ENCODE peak calls at places on chromosomes 3 and 15, in five cellular contexts. Y is brain microvascular endothelial cell, K is coronary artery, O is heart right ventricle, W is pulmonary artery endothelial cell. Z is an unnamed sample.

GRCh38 chr3:127206611-127207516 is 13.9 kb downstream of the PRR23E start:
- DNase-seq in Y (no peak), K (peak; percentile 54), O (no peak), W (no peak), Z (peak; percentile 43)

GRCh38 chr15:89101302-89102191 is 13.3 kb downstream of the ABHD2 start:
- DNase-seq in Y (peak; percentile 96), K (peak; percentile 96), O (peak; percentile 54), W (peak; percentile 88), Z (peak; percentile 91)

GRCh38 chr15:34076785-34077184 is 24.9 kb downstream of the EMC7 start:
- DNase-seq in Y (no peak), K (no peak), O (no peak), W (no peak), Z (no peak)

GRCh38 chr3:128784228-128784627 is 58.2 kb downstream of the RAB7A start:
- DNase-seq in Y (no peak), K (no peak), O (peak; percentile 44), W (no peak), Z (no peak)

GRCh38 chr15:42344763-42345162 is 14.5 kb upstream of the CAPN3 start:
- DNase-seq in Y (peak; percentile 34), K (no peak), O (no peak), W (peak; percentile 11), Z (no peak)

GRCh38 chr3:50657816-50658215 is 16.9 kb upstream of the DOCK3 start:
- DNase-seq in Y (no peak), K (peak; percentile 38), O (no peak), W (no peak), Z (no peak)

GRCh38 chr3:84265768-84266167 is 693.0 kb upstream of the CADM2 start:
- DNase-seq in Y (no peak), K (no peak), O (no peak), W (no peak), Z (no peak)

GRCh38 chr3:4417449-4417848 is 49.6 kb downstream of the SUMF1 start:
- DNase-seq in Y (peak; percentile 74), K (no peak), O (no peak), W (no peak), Z (no peak)

GRCh38 chr3:112987710-112988334 is 3.0 kb upstream of the GTPBP8 start:
- DNase-seq in Y (no peak), K (no peak), O (no peak), W (no peak), Z (no peak)

GRCh38 chr3:194285024-194285858 is 65.9 kb downstream of the CPN2 start:
- DNase-seq in Y (no peak), K (peak; percentile 46), O (no peak), W (no peak), Z (no peak)

GRCh38 chr3:84967767-84968581 is 9.2 kb downstream of the CADM2 start:
- DNase-seq in Y (no peak), K (no peak), O (no peak), W (no peak), Z (no peak)

GRCh38 chr3:50102558-50102957 is 13.8 kb downstream of the RBM5 start:
- DNase-seq in Y (no peak), K (no peak), O (no peak), W (no peak), Z (no peak)

GRCh38 chr3:190366145-190366544 is 21.8 kb upstream of the CLDN16 start:
- DNase-seq in Y (no peak), K (no peak), O (no peak), W (no peak), Z (no peak)

GRCh38 chr3:114104414-114104813 is 47.9 kb downstream of the QTRT2 start:
- DNase-seq in Y (peak; percentile 39), K (no peak), O (no peak), W (no peak), Z (no peak)

GRCh38 chr3:116065496-116065895 is 379.8 kb downstream of the LSAMP start:
- DNase-seq in Y (no peak), K (no peak), O (no peak), W (no peak), Z (no peak)

GRCh38 chr3:11582123-11582968 is 61.4 kb downstream of the VGLL4 start:
- DNase-seq in Y (peak; percentile 66), K (peak; percentile 85), O (peak; percentile 60), W (peak; percentile 48), Z (peak; percentile 85)

GRCh38 chr3:48563382-48563918 is at the start of gene UCN2:
- DNase-seq in Y (peak; percentile 49), K (no peak), O (no peak), W (no peak), Z (no peak)

GRCh38 chr3:126005951-126006350 is 37.0 kb downstream of the ROPN1B start:
- DNase-seq in Y (peak; percentile 46), K (no peak), O (no peak), W (no peak), Z (no peak)

GRCh38 chr15:96593735-96594134 is 263.2 kb downstream of the NR2F2 start:
- DNase-seq in Y (no peak), K (no peak), O (no peak), W (no peak), Z (no peak)

GRCh38 chr15:64536244-64536836 is 76.0 kb downstream of the ZNF609 start:
- DNase-seq in Y (peak; percentile 84), K (no peak), O (no peak), W (peak; percentile 64), Z (no peak)

GRCh38 chr3:110521019-110521418 is 550.6 kb upstream of the NECTIN3 start:
- DNase-seq in Y (peak; percentile 95), K (no peak), O (no peak), W (peak; percentile 99), Z (no peak)

GRCh38 chr3:132507657-132508056 is 89.4 kb upstream of the ACKR4 start:
- DNase-seq in Y (no peak), K (no peak), O (no peak), W (no peak), Z (no peak)

GRCh38 chr15:81029416-81030367 is 29.0 kb downstream of the TLNRD1 start:
- DNase-seq in Y (no peak), K (no peak), O (no peak), W (no peak), Z (no peak)

GRCh38 chr3:177596248-177596821 is 399.1 kb upstream of the TBL1XR1 start:
- DNase-seq in Y (no peak), K (no peak), O (no peak), W (no peak), Z (no peak)

GRCh38 chr15:67068724-67069400 is 3.5 kb downstream of the SMAD3 start:
- DNase-seq in Y (no peak), K (no peak), O (no peak), W (no peak), Z (no peak)